ENCODE peak calls at places on chromosomes 3 and 15, in four cellular contexts. One of them, this sample, is unnamed.

GRCh38 chr3:143824675-143825074 is 23.6 kb downstream of the SLC9A9 start:
- DNase-seq in progenitor cell of endocrine pancreas: no peak
- DNase-seq in body of pancreas: no peak
- DNase-seq in astrocyte of the cerebellum: no peak
- DNase-seq in this sample: no peak

GRCh38 chr3:129809297-129809696 is 84.2 kb downstream of the TMCC1 start:
- DNase-seq in progenitor cell of endocrine pancreas: no peak
- DNase-seq in body of pancreas: no peak
- DNase-seq in astrocyte of the cerebellum: no peak
- DNase-seq in this sample: no peak

GRCh38 chr3:84943379-84943778 is 15.4 kb upstream of the CADM2 start:
- DNase-seq in progenitor cell of endocrine pancreas: no peak
- DNase-seq in astrocyte of the cerebellum: no peak
- DNase-seq in body of pancreas: no peak
- DNase-seq in this sample: no peak

GRCh38 chr15:66921319-66921718 is 144.1 kb upstream of the SMAD3 start:
- DNase-seq in astrocyte of the cerebellum: no peak
- DNase-seq in progenitor cell of endocrine pancreas: no peak
- DNase-seq in body of pancreas: peak; percentile 40
- DNase-seq in this sample: no peak

GRCh38 chr3:188590556-188590955 is 436.6 kb downstream of the LPP start:
- DNase-seq in body of pancreas: no peak
- DNase-seq in progenitor cell of endocrine pancreas: no peak
- DNase-seq in astrocyte of the cerebellum: no peak
- DNase-seq in this sample: no peak

GRCh38 chr3:111947179-111947727 is 31.6 kb upstream of the ABHD10 start:
- DNase-seq in body of pancreas: no peak
- DNase-seq in astrocyte of the cerebellum: peak; percentile 15
- DNase-seq in progenitor cell of endocrine pancreas: no peak
- DNase-seq in this sample: no peak

GRCh38 chr3:20683912-20684311 is 497.9 kb upstream of the SGO1 start:
- DNase-seq in progenitor cell of endocrine pancreas: no peak
- DNase-seq in body of pancreas: no peak
- DNase-seq in astrocyte of the cerebellum: peak; percentile 83
- DNase-seq in this sample: no peak

GRCh38 chr3:185852562-185853135 is 27.8 kb upstream of the IGF2BP2 start:
- DNase-seq in astrocyte of the cerebellum: no peak
- DNase-seq in body of pancreas: no peak
- DNase-seq in progenitor cell of endocrine pancreas: no peak
- DNase-seq in this sample: no peak

GRCh38 chr15:75238150-75238549 is 20.0 kb upstream of the GOLGA6C start:
- DNase-seq in astrocyte of the cerebellum: no peak
- DNase-seq in body of pancreas: peak; percentile 5
- DNase-seq in progenitor cell of endocrine pancreas: no peak
- DNase-seq in this sample: no peak

GRCh38 chr3:184562875-184563568 is 1.4 kb downstream of the EPHB3 start:
- DNase-seq in astrocyte of the cerebellum: no peak
- DNase-seq in body of pancreas: peak; percentile 59
- DNase-seq in progenitor cell of endocrine pancreas: no peak
- DNase-seq in this sample: no peak

GRCh38 chr3:195411831-195412230 is 31.0 kb downstream of the ACAP2 start:
- DNase-seq in progenitor cell of endocrine pancreas: no peak
- DNase-seq in astrocyte of the cerebellum: no peak
- DNase-seq in body of pancreas: no peak
- DNase-seq in this sample: no peak

GRCh38 chr15:69648775-69649735 is 196.4 kb downstream of the RPLP1 start:
- DNase-seq in body of pancreas: peak; percentile 26
- DNase-seq in progenitor cell of endocrine pancreas: no peak
- DNase-seq in astrocyte of the cerebellum: no peak
- DNase-seq in this sample: no peak

GRCh38 chr3:105883798-105884377 is 15.1 kb upstream of the CBLB start:
- DNase-seq in astrocyte of the cerebellum: no peak
- DNase-seq in progenitor cell of endocrine pancreas: no peak
- DNase-seq in body of pancreas: no peak
- DNase-seq in this sample: no peak

GRCh38 chr15:57922780-57923179 is 142.7 kb downstream of the ALDH1A2 start:
- DNase-seq in progenitor cell of endocrine pancreas: no peak
- DNase-seq in body of pancreas: peak; percentile 92
- DNase-seq in astrocyte of the cerebellum: no peak
- DNase-seq in this sample: no peak

GRCh38 chr3:64666171-64666581 is 21.6 kb downstream of the ADAMTS9 start:
- DNase-seq in progenitor cell of endocrine pancreas: no peak
- DNase-seq in astrocyte of the cerebellum: no peak
- DNase-seq in body of pancreas: peak; percentile 23
- DNase-seq in this sample: no peak

GRCh38 chr3:101950985-101951733 is 101.8 kb downstream of the NFKBIZ start:
- DNase-seq in body of pancreas: no peak
- DNase-seq in progenitor cell of endocrine pancreas: no peak
- DNase-seq in astrocyte of the cerebellum: no peak
- DNase-seq in this sample: no peak

GRCh38 chr3:149968216-149968615 is 2.5 kb downstream of the PFN2 start:
- DNase-seq in body of pancreas: no peak
- DNase-seq in progenitor cell of endocrine pancreas: no peak
- DNase-seq in astrocyte of the cerebellum: peak; percentile 24
- DNase-seq in this sample: no peak

GRCh38 chr3:174325834-174326705 is 533.1 kb upstream of the NAALADL2 start:
- DNase-seq in progenitor cell of endocrine pancreas: no peak
- DNase-seq in astrocyte of the cerebellum: peak; percentile 76
- DNase-seq in body of pancreas: no peak
- DNase-seq in this sample: no peak

GRCh38 chr3:168883145-168883544 is 780.4 kb downstream of the MECOM start:
- DNase-seq in progenitor cell of endocrine pancreas: no peak
- DNase-seq in body of pancreas: no peak
- DNase-seq in astrocyte of the cerebellum: no peak
- DNase-seq in this sample: no peak

GRCh38 chr3:16801698-16802097 is 83.1 kb upstream of the PLCL2 start:
- DNase-seq in progenitor cell of endocrine pancreas: no peak
- DNase-seq in body of pancreas: no peak
- DNase-seq in astrocyte of the cerebellum: peak; percentile 19
- DNase-seq in this sample: no peak

GRCh38 chr3:50930371-50931208 is 255.9 kb downstream of the DOCK3 start:
- DNase-seq in progenitor cell of endocrine pancreas: no peak
- DNase-seq in body of pancreas: no peak
- DNase-seq in astrocyte of the cerebellum: no peak
- DNase-seq in this sample: no peak

GRCh38 chr3:141328286-141329166 is 39.8 kb upstream of the ZBTB38 start:
- DNase-seq in astrocyte of the cerebellum: no peak
- DNase-seq in body of pancreas: peak; percentile 39
- DNase-seq in progenitor cell of endocrine pancreas: no peak
- DNase-seq in this sample: no peak

DNA sequence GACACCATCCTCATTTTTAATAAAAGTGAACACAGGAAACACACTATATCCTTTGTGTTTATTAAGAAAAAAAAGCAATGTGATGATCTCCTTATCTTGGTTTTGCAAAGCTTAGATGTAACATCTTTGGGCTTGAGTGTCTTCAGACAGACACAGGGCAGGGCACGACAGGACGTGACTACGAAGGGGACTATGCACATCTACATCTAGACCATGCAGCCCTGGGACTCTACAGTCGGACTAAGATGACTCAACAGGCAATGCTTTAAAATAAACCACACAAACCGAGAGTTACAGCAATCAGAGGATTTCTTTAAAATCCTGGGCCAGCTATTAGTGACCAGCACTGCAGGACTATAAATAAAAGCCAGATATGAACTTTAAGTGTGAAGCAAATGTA is 22.8 kb upstream of the TM2D3 start:
- DNase-seq in progenitor cell of endocrine pancreas: no peak
- DNase-seq in body of pancreas: no peak
- DNase-seq in astrocyte of the cerebellum: peak; percentile 20
- DNase-seq in this sample: no peak
- TF ChIP-seq CTCF in progenitor cell of endocrine pancreas: no peak
- TF ChIP-seq CTCF in body of pancreas: no peak
- TF ChIP-seq CTCF in astrocyte of the cerebellum: no peak
- TF ChIP-seq CTCF in this sample: no peak

DNA sequence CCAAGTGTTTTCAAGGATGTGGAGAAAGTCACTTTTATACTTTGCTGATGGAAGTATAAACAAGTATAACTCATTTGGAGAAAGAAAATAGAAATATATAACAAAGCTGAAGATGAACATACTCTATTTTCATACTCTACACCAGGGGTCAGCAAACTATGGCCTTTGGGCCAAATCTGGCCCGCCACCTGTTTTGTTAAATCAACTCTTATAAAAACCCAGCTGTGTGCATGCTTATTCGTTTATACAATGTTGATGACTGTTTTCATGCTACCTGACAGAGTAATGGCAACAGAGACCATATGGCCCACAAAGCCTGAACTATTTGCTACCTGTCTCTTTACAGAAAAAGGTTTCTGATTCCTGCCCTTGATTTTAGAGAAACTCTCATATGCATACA is 124.0 kb downstream of the NR1D2 start:
- DNase-seq in progenitor cell of endocrine pancreas: no peak
- DNase-seq in body of pancreas: no peak
- DNase-seq in astrocyte of the cerebellum: no peak
- DNase-seq in this sample: no peak
- TF ChIP-seq CTCF in progenitor cell of endocrine pancreas: peak; percentile 43
- TF ChIP-seq CTCF in body of pancreas: no peak
- TF ChIP-seq CTCF in astrocyte of the cerebellum: no peak
- TF ChIP-seq CTCF in this sample: no peak

GRCh38 chr3:169929830-169930519 is 18.6 kb downstream of the SAMD7 start:
- DNase-seq in body of pancreas: no peak
- DNase-seq in progenitor cell of endocrine pancreas: no peak
- DNase-seq in astrocyte of the cerebellum: no peak
- DNase-seq in this sample: no peak
- TF ChIP-seq CTCF in body of pancreas: no peak
- TF ChIP-seq CTCF in progenitor cell of endocrine pancreas: no peak
- TF ChIP-seq CTCF in astrocyte of the cerebellum: no peak
- TF ChIP-seq CTCF in this sample: no peak

GRCh38 chr3:187491371-187491770 is 123.2 kb downstream of the RTP4 start:
- DNase-seq in progenitor cell of endocrine pancreas: no peak
- DNase-seq in astrocyte of the cerebellum: peak; percentile 5
- DNase-seq in body of pancreas: no peak
- DNase-seq in this sample: no peak

GRCh38 chr3:187484547-187485325 is 116.6 kb downstream of the RTP4 start:
- DNase-seq in body of pancreas: no peak
- DNase-seq in astrocyte of the cerebellum: no peak
- DNase-seq in progenitor cell of endocrine pancreas: no peak
- DNase-seq in this sample: no peak

GRCh38 chr3:187490366-187490765 is 122.2 kb downstream of the RTP4 start:
- DNase-seq in astrocyte of the cerebellum: peak; percentile 55
- DNase-seq in body of pancreas: no peak
- DNase-seq in progenitor cell of endocrine pancreas: no peak
- DNase-seq in this sample: no peak
- TF ChIP-seq CTCF in astrocyte of the cerebellum: no peak
- TF ChIP-seq CTCF in body of pancreas: no peak
- TF ChIP-seq CTCF in progenitor cell of endocrine pancreas: no peak
- TF ChIP-seq CTCF in this sample: no peak

GRCh38 chr3:33373082-33373437 is 67.1 kb downstream of the UBP1 start:
- DNase-seq in body of pancreas: no peak
- DNase-seq in astrocyte of the cerebellum: no peak
- DNase-seq in progenitor cell of endocrine pancreas: no peak
- DNase-seq in this sample: no peak
- TF ChIP-seq CTCF in body of pancreas: peak; percentile 3
- TF ChIP-seq CTCF in astrocyte of the cerebellum: no peak
- TF ChIP-seq CTCF in progenitor cell of endocrine pancreas: no peak
- TF ChIP-seq CTCF in this sample: peak; percentile 28

GRCh38 chr3:100708989-100709839 is at the start of gene TFG:
- DNase-seq in progenitor cell of endocrine pancreas: peak; percentile 97
- DNase-seq in body of pancreas: peak; percentile 99
- DNase-seq in astrocyte of the cerebellum: peak; percentile 99
- DNase-seq in this sample: peak; percentile 96

GRCh38 chr3:100706365-100706764 is 2.9 kb upstream of the TFG start:
- DNase-seq in body of pancreas: no peak
- DNase-seq in astrocyte of the cerebellum: no peak
- DNase-seq in progenitor cell of endocrine pancreas: no peak
- DNase-seq in this sample: no peak

GRCh38 chr3:100708644-100708988 is 678 bp upstream of the TFG start:
- DNase-seq in astrocyte of the cerebellum: no peak
- DNase-seq in body of pancreas: no peak
- DNase-seq in progenitor cell of endocrine pancreas: no peak
- DNase-seq in this sample: no peak

GRCh38 chr3:100709840-100710235 is 544 bp downstream of the TFG start:
- DNase-seq in progenitor cell of endocrine pancreas: peak; percentile 59
- DNase-seq in astrocyte of the cerebellum: no peak
- DNase-seq in body of pancreas: peak; percentile 25
- DNase-seq in this sample: peak; percentile 32

GRCh38 chr3:100710355-100711198 is 1.3 kb downstream of the TFG start:
- DNase-seq in body of pancreas: peak; percentile 22
- DNase-seq in progenitor cell of endocrine pancreas: no peak
- DNase-seq in astrocyte of the cerebellum: peak; percentile 20
- DNase-seq in this sample: no peak
- TF ChIP-seq CTCF in body of pancreas: no peak
- TF ChIP-seq CTCF in progenitor cell of endocrine pancreas: no peak
- TF ChIP-seq CTCF in astrocyte of the cerebellum: peak; percentile 49
- TF ChIP-seq CTCF in this sample: no peak

DNA sequence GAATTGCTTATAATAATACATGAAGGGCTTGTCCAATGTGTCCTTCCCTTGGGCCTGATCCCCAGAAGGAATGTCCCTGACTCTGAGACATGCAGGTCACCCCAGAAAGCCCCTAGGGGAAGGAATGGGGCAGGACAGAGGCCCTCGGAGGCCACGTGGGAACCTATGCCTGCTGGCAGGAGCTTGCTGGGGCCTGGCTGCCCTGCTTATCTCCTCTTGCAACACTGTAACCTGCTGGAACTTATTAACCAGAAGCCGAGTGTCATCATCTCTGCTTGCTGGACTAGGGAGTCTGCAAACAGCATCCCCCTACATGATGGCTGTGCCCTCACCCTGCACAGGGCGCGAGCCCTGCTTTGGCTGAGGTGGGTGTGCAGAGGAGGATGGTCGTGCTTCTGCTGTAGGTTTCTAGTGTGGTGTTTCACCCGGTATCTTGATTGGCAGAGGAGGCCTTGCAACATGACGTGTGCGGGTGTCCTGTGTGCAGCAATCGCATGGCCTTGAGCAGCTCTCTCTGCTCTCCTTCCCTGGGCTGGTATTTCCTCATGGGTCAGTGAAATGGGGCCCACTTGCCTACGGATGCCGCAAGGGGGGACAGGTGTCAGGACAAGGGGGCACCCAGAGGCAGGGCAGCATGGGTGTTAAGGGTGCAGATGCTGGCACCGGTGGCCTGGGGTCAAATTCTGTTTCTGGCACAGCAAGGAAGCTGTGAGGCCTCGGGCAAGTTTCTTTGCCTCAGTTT is 5.0 kb downstream of the CHST13 start:
- DNase-seq in progenitor cell of endocrine pancreas: peak; percentile 53
- DNase-seq in astrocyte of the cerebellum: no peak
- DNase-seq in body of pancreas: peak; percentile 54
- DNase-seq in this sample: no peak
- TF ChIP-seq CTCF in progenitor cell of endocrine pancreas: peak; percentile 62
- TF ChIP-seq CTCF in astrocyte of the cerebellum: no peak
- TF ChIP-seq CTCF in body of pancreas: no peak
- TF ChIP-seq CTCF in this sample: no peak

GRCh38 chr3:43161684-43162512 is 56.0 kb upstream of the POMGNT2 start:
- DNase-seq in progenitor cell of endocrine pancreas: no peak
- DNase-seq in body of pancreas: no peak
- DNase-seq in astrocyte of the cerebellum: peak; percentile 23
- DNase-seq in this sample: no peak
- TF ChIP-seq CTCF in progenitor cell of endocrine pancreas: peak; percentile 62
- TF ChIP-seq CTCF in body of pancreas: peak; percentile 45
- TF ChIP-seq CTCF in astrocyte of the cerebellum: peak; percentile 29
- TF ChIP-seq CTCF in this sample: peak; percentile 62

This sample was measured in natural killer cell.